ENCODE peak calls at places on chromosomes 11 and 22, in four cellular contexts. One of them, this sample, is unnamed.

GRCh38 chr11:44627911-44628729 is 62.7 kb downstream of the CD82 start:
- DNase-seq in fibroblast of the conjunctiva: no peak
- DNase-seq in HuH-7.5: no peak
- DNase-seq in NCI-H1417: no peak
- DNase-seq in this sample: peak

GRCh38 chr11:66651011-66651410 is 12.5 kb downstream of the RBM4 start:
- DNase-seq in fibroblast of the conjunctiva: no peak
- DNase-seq in HuH-7.5: no peak
- DNase-seq in NCI-H1417: no peak
- DNase-seq in this sample: no peak

GRCh38 chr11:66619080-66619554 is 2.7 kb downstream of the RBM14 start:
- DNase-seq in fibroblast of the conjunctiva: peak
- DNase-seq in HuH-7.5: no peak
- DNase-seq in NCI-H1417: no peak
- DNase-seq in this sample: peak

GRCh38 chr11:2312232-2313042 is 10.6 kb downstream of the TSPAN32 start:
- DNase-seq in fibroblast of the conjunctiva: peak
- DNase-seq in HuH-7.5: no peak
- DNase-seq in NCI-H1417: no peak
- DNase-seq in this sample: peak

GRCh38 chr22:48566741-48567140 is 1260.9 kb downstream of the BRD1 start:
- DNase-seq in fibroblast of the conjunctiva: no peak
- DNase-seq in HuH-7.5: no peak
- DNase-seq in NCI-H1417: no peak
- DNase-seq in this sample: no peak

GRCh38 chr11:56846631-56847400 is 98.3 kb upstream of the OR9G4 start:
- DNase-seq in fibroblast of the conjunctiva: no peak
- DNase-seq in HuH-7.5: no peak
- DNase-seq in NCI-H1417: no peak
- DNase-seq in this sample: no peak

GRCh38 chr11:34614334-34615113 is 6.4 kb upstream of the EHF start:
- DNase-seq in fibroblast of the conjunctiva: no peak
- DNase-seq in HuH-7.5: no peak
- DNase-seq in NCI-H1417: no peak
- DNase-seq in this sample: peak

GRCh38 chr11:44177905-44178304 is 82.4 kb downstream of the EXT2 start:
- DNase-seq in fibroblast of the conjunctiva: no peak
- DNase-seq in HuH-7.5: no peak
- DNase-seq in NCI-H1417: no peak
- DNase-seq in this sample: no peak